ENCODE peak calls at places on chromosomes 6 and 20, in six cellular contexts. One of them, this sample, is unnamed.

GRCh38 chr20:24781061-24781980 is 167.7 kb upstream of the CST7 start:
- DNase-seq in OCI-M1: peak
- DNase-seq in CD8-positive, alpha-beta T cell: no peak
- DNase-seq in A549: peak
- DNase-seq in lung: no peak
- DNase-seq in fibroblast of mammary gland: peak
- DNase-seq in this sample: peak

GRCh38 chr20:52311209-52311794 is 119.7 kb upstream of the ZFP64 start:
- DNase-seq in fibroblast of mammary gland: no peak
- DNase-seq in lung: no peak
- DNase-seq in A549: no peak
- DNase-seq in CD8-positive, alpha-beta T cell: no peak
- DNase-seq in OCI-M1: no peak
- DNase-seq in this sample: no peak

GRCh38 chr6:33314515-33314942 is 651 bp upstream of the TAPBP start:
- DNase-seq in A549: peak
- DNase-seq in lung: peak
- DNase-seq in OCI-M1: peak
- DNase-seq in fibroblast of mammary gland: peak
- DNase-seq in CD8-positive, alpha-beta T cell: peak
- DNase-seq in this sample: peak

GRCh38 chr6:138287144-138287955 is 69.1 kb upstream of the PBOV1 start:
- DNase-seq in OCI-M1: peak
- DNase-seq in fibroblast of mammary gland: peak
- DNase-seq in A549: no peak
- DNase-seq in lung: peak
- DNase-seq in CD8-positive, alpha-beta T cell: peak
- DNase-seq in this sample: peak

GRCh38 chr6:56807335-56807991 is 147.4 kb upstream of the BEND6 start:
- DNase-seq in OCI-M1: no peak
- DNase-seq in CD8-positive, alpha-beta T cell: no peak
- DNase-seq in fibroblast of mammary gland: peak
- DNase-seq in lung: no peak
- DNase-seq in A549: no peak
- DNase-seq in this sample: no peak

GRCh38 chr6:154154389-154154967 is 115.4 kb downstream of the OPRM1 start:
- DNase-seq in lung: peak
- DNase-seq in OCI-M1: peak
- DNase-seq in A549: no peak
- DNase-seq in fibroblast of mammary gland: peak
- DNase-seq in CD8-positive, alpha-beta T cell: peak
- DNase-seq in this sample: peak

GRCh38 chr6:154907293-154907692 is 87.8 kb upstream of the TIAM2 start:
- DNase-seq in fibroblast of mammary gland: peak
- DNase-seq in CD8-positive, alpha-beta T cell: no peak
- DNase-seq in OCI-M1: no peak
- DNase-seq in lung: no peak
- DNase-seq in A549: no peak
- DNase-seq in this sample: no peak

GRCh38 chr6:139549561-139550070 is 175.2 kb upstream of the CITED2 start:
- DNase-seq in A549: no peak
- DNase-seq in OCI-M1: no peak
- DNase-seq in lung: no peak
- DNase-seq in fibroblast of mammary gland: peak
- DNase-seq in CD8-positive, alpha-beta T cell: no peak
- DNase-seq in this sample: no peak

GRCh38 chr6:46948699-46949098 is 27.0 kb upstream of the ADGRF5 start:
- DNase-seq in lung: no peak
- DNase-seq in OCI-M1: no peak
- DNase-seq in A549: no peak
- DNase-seq in CD8-positive, alpha-beta T cell: no peak
- DNase-seq in fibroblast of mammary gland: no peak
- DNase-seq in this sample: no peak

GRCh38 chr6:130409394-130410095 is 43.7 kb downstream of the TMEM200A start:
- DNase-seq in OCI-M1: no peak
- DNase-seq in fibroblast of mammary gland: peak
- DNase-seq in A549: no peak
- DNase-seq in lung: no peak
- DNase-seq in CD8-positive, alpha-beta T cell: no peak
- DNase-seq in this sample: no peak

GRCh38 chr20:18984238-18985200 is 170.9 kb downstream of the SCP2D1 start:
- DNase-seq in lung: no peak
- DNase-seq in fibroblast of mammary gland: peak
- DNase-seq in A549: no peak
- DNase-seq in CD8-positive, alpha-beta T cell: no peak
- DNase-seq in OCI-M1: peak
- DNase-seq in this sample: peak

GRCh38 chr20:46220808-46221207 is 87.5 kb downstream of the CDH22 start:
- DNase-seq in OCI-M1: no peak
- DNase-seq in lung: no peak
- DNase-seq in A549: no peak
- DNase-seq in fibroblast of mammary gland: no peak
- DNase-seq in CD8-positive, alpha-beta T cell: no peak
- DNase-seq in this sample: no peak

GRCh38 chr6:78810698-78811097 is 56.7 kb upstream of the IRAK1BP1 start:
- DNase-seq in fibroblast of mammary gland: peak
- DNase-seq in OCI-M1: no peak
- DNase-seq in lung: no peak
- DNase-seq in CD8-positive, alpha-beta T cell: no peak
- DNase-seq in A549: no peak
- DNase-seq in this sample: no peak

GRCh38 chr6:99348823-99349619 is 453 bp downstream of the FAXC start:
- DNase-seq in lung: no peak
- DNase-seq in CD8-positive, alpha-beta T cell: no peak
- DNase-seq in A549: no peak
- DNase-seq in OCI-M1: no peak
- DNase-seq in fibroblast of mammary gland: no peak
- DNase-seq in this sample: peak

GRCh38 chr6:130632288-130632687 is 194.9 kb upstream of the SMLR1 start:
- DNase-seq in lung: no peak
- DNase-seq in A549: no peak
- DNase-seq in CD8-positive, alpha-beta T cell: no peak
- DNase-seq in OCI-M1: no peak
- DNase-seq in fibroblast of mammary gland: no peak
- DNase-seq in this sample: no peak

GRCh38 chr6:12291785-12292604 is 1.8 kb downstream of the EDN1 start:
- DNase-seq in fibroblast of mammary gland: no peak
- DNase-seq in lung: no peak
- DNase-seq in OCI-M1: no peak
- DNase-seq in A549: no peak
- DNase-seq in CD8-positive, alpha-beta T cell: no peak
- DNase-seq in this sample: peak